ENCODE peak calls at places on chromosomes 16 and 17, in six cellular contexts. R is Panc1, Q is HCT116, K is SK-N-SH, L is K562, M is GM23338. I is an unnamed sample.
A peak's percentile ranks its signal among the peaks of the same experiment; 100 is the strongest.

GRCh38 chr17:3893003-3893719 is at the start of gene CAMKK1:
- DNase-seq in K (peak; percentile 99), R (no peak), L (peak; percentile 95), M (peak; percentile 94), Q (peak; percentile 45), I (peak; percentile 70)

GRCh38 chr17:349666-350065 is 2.9 kb downstream of the RPH3AL start:
- DNase-seq in L (no peak), Q (no peak), R (no peak), M (no peak), K (no peak), I (no peak)

GRCh38 chr17:60107526-60108257 is 29.0 kb upstream of the HEATR6 start:
- DNase-seq in K (no peak), M (no peak), L (no peak), Q (no peak), R (no peak), I (no peak)

GRCh38 chr17:74190154-74190553 is 13.3 kb upstream of the RPL38 start:
- DNase-seq in R (no peak), M (peak; percentile 71), L (peak; percentile 82), Q (peak; percentile 66), K (peak; percentile 90), I (peak; percentile 24)

GRCh38 chr16:8869212-8869987 is 594 bp upstream of the CARHSP1 start:
- DNase-seq in K (peak; percentile 78), Q (no peak), M (peak; percentile 81), L (peak; percentile 63), R (no peak), I (no peak)

GRCh38 chr17:4708436-4708835 is 2.0 kb upstream of the ARRB2 start:
- DNase-seq in L (no peak), M (peak; percentile 80), R (no peak), K (no peak), Q (no peak), I (no peak)

GRCh38 chr17:35432176-35433074 is at the start of gene SLFN12:
- DNase-seq in M (peak; percentile 94), L (no peak), K (no peak), R (peak; percentile 71), Q (no peak), I (no peak)

GRCh38 chr16:8887952-8888560 is 5.9 kb downstream of the LITAFD start:
- DNase-seq in M (no peak), Q (no peak), R (no peak), L (no peak), K (peak; percentile 81), I (no peak)

GRCh38 chr16:54135361-54136275 is 151.0 kb downstream of the IRX3 start:
- DNase-seq in M (no peak), K (no peak), Q (no peak), R (no peak), L (no peak), I (no peak)

GRCh38 chr17:75459590-75460267 is 3.3 kb downstream of the TMEM94 start:
- DNase-seq in Q (no peak), R (no peak), L (no peak), M (no peak), K (no peak), I (peak; percentile 63)

GRCh38 chr16:81237282-81237681 is 1.2 kb upstream of the BCO1 start:
- DNase-seq in L (no peak), K (no peak), Q (no peak), R (no peak), M (no peak), I (no peak)

GRCh38 chr16:26665166-26665939 is 401.4 kb upstream of the C16orf82 start:
- DNase-seq in M (no peak), K (no peak), L (no peak), R (no peak), Q (no peak), I (no peak)
- TF ChIP-seq REST in M (no peak), K (no peak), L (no peak), R (no peak), Q (no peak), I (no peak)

DNA sequence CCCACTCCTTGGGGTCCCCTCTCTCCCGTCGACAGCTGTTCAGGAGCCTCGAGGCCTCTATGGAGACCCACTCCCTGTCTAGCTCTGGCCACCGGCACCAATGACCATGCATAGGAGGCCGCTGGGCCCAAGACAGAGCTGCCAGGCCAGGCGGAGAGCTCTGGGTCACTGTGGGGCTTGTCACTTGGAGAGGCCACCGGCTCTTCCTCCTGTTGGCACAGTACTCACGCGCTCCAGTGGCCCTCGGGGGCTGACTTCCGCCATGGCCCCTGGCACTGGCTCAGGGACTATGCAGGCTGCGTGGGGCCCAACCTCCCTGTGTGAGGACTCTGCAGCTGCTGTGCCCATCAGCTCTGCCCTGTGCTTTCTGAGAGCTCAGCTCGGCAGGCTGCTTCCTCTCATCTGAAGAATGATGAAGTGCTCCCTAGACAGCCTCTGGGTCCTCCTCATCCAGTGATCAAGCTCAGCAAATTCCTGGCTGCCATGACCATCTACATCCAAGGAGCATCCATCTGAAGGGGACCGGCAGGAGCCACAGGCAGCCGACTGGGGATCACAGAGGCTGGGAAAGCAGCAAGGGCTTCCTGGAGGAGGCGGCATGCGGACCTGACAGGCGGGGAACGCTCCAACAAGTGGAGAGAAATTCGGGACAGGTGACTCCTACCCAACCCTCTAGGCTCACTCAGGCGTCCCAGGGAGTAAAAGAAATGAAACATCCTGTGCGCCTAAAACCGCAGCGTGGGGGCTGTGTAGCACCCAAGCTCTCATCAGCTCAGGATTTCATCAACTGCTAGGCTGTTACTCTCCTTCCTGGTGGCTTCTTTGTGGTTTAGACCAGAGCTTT is 16.8 kb downstream of the GALNS start:
- DNase-seq in M (no peak), K (no peak), L (no peak), Q (no peak), R (no peak), I (peak; percentile 89)
- H3K27ac ChIP-seq in M (no peak overlapping the region), K (no peak overlapping the region), L (no peak overlapping the region), Q (no peak overlapping the region), R (no peak overlapping the region), I (peak overlapping the region; percentile 97)

GRCh38 chr16:2763173-2763572 is 10.7 kb downstream of the SRRM2 start:
- DNase-seq in M (no peak), Q (no peak), L (no peak), R (no peak), K (no peak), I (no peak)
- TF ChIP-seq REST in M (no peak), Q (no peak), L (no peak), R (no peak), K (no peak), I (no peak)

GRCh38 chr17:40115101-40115436 is 6.7 kb upstream of the MSL1 start:
- DNase-seq in M (no peak), Q (no peak), K (no peak), R (no peak), L (no peak), I (no peak)
- H3K27ac ChIP-seq in M (peak overlapping the region; percentile 96), Q (peak overlapping the region; percentile 71), K (peak overlapping the region; percentile 11), R (peak overlapping the region; percentile 97), L (no peak overlapping the region), I (no peak overlapping the region)

I was measured in HL-60.